ENCODE peak calls at places on chromosome 6, in five cellular contexts. One of them, this sample, is unnamed.

GRCh38 chr6:100833972-100834574 is 47.1 kb downstream of the ASCC3 start:
- DNase-seq in H1: no peak
- DNase-seq in neuronal stem cell: no peak
- DNase-seq in mesenchymal stem cell: peak; percentile 16
- DNase-seq in H9: no peak
- DNase-seq in this sample: no peak

GRCh38 chr6:22313796-22314195 is 17.0 kb upstream of the PRL start:
- DNase-seq in H1: no peak
- DNase-seq in neuronal stem cell: no peak
- DNase-seq in H9: no peak
- DNase-seq in mesenchymal stem cell: no peak
- DNase-seq in this sample: no peak

GRCh38 chr6:93419304-93420162 is at the start of gene EPHA7:
- DNase-seq in neuronal stem cell: peak; percentile 97
- DNase-seq in mesenchymal stem cell: peak; percentile 96
- DNase-seq in H9: peak; percentile 99
- DNase-seq in H1: peak; percentile 98
- DNase-seq in this sample: peak; percentile 30

GRCh38 chr6:44270526-44271405 is 516 bp downstream of the TMEM151B start:
- DNase-seq in neuronal stem cell: peak; percentile 68
- DNase-seq in mesenchymal stem cell: no peak
- DNase-seq in H9: peak; percentile 73
- DNase-seq in H1: peak; percentile 90
- DNase-seq in this sample: no peak

GRCh38 chr6:35925961-35926360 is 5.1 kb upstream of the SRPK1 start:
- DNase-seq in neuronal stem cell: no peak
- DNase-seq in mesenchymal stem cell: no peak
- DNase-seq in H1: no peak
- DNase-seq in H9: no peak
- DNase-seq in this sample: no peak

GRCh38 chr6:132780770-132781371 is 17.6 kb downstream of the SLC18B1 start:
- DNase-seq in H1: no peak
- DNase-seq in H9: no peak
- DNase-seq in mesenchymal stem cell: peak; percentile 41
- DNase-seq in neuronal stem cell: no peak
- DNase-seq in this sample: no peak

GRCh38 chr6:17394192-17394611 is 807 bp downstream of the CAP2 start:
- DNase-seq in H1: peak; percentile 64
- DNase-seq in H9: peak; percentile 80
- DNase-seq in mesenchymal stem cell: peak; percentile 81
- DNase-seq in neuronal stem cell: no peak
- DNase-seq in this sample: peak; percentile 54

GRCh38 chr6:137863126-137863996 is 3.7 kb upstream of the TNFAIP3 start:
- DNase-seq in H9: no peak
- DNase-seq in neuronal stem cell: no peak
- DNase-seq in H1: no peak
- DNase-seq in mesenchymal stem cell: peak; percentile 39
- DNase-seq in this sample: no peak

GRCh38 chr6:74879234-74879633 is 326.6 kb downstream of the COL12A1 start:
- DNase-seq in mesenchymal stem cell: peak; percentile 94
- DNase-seq in neuronal stem cell: no peak
- DNase-seq in H1: no peak
- DNase-seq in H9: no peak
- DNase-seq in this sample: no peak

GRCh38 chr6:129857838-129858237 is 3.3 kb downstream of the TMEM244 start:
- DNase-seq in mesenchymal stem cell: no peak
- DNase-seq in H1: no peak
- DNase-seq in H9: no peak
- DNase-seq in neuronal stem cell: no peak
- DNase-seq in this sample: no peak

GRCh38 chr6:28985396-28986164 is 19.5 kb downstream of the ZNF311 start:
- DNase-seq in H1: peak; percentile 78
- DNase-seq in H9: peak; percentile 96
- DNase-seq in neuronal stem cell: peak; percentile 91
- DNase-seq in mesenchymal stem cell: peak; percentile 97
- DNase-seq in this sample: peak; percentile 96

GRCh38 chr6:72857791-72858190 is 235.9 kb downstream of the KCNQ5 start:
- DNase-seq in H1: no peak
- DNase-seq in neuronal stem cell: no peak
- DNase-seq in mesenchymal stem cell: peak; percentile 17
- DNase-seq in H9: no peak
- DNase-seq in this sample: peak; percentile 25

GRCh38 chr6:116111552-116112528 is 11.2 kb downstream of the NT5DC1 start:
- DNase-seq in neuronal stem cell: no peak
- DNase-seq in H1: peak; percentile 62
- DNase-seq in mesenchymal stem cell: peak; percentile 52
- DNase-seq in H9: peak; percentile 63
- DNase-seq in this sample: no peak

GRCh38 chr6:20477485-20477884 is 56.8 kb upstream of the CDKAL1 start:
- DNase-seq in mesenchymal stem cell: no peak
- DNase-seq in neuronal stem cell: no peak
- DNase-seq in H1: no peak
- DNase-seq in H9: no peak
- DNase-seq in this sample: no peak

GRCh38 chr6:75402296-75402695 is 91.3 kb downstream of the FILIP1 start:
- DNase-seq in H9: no peak
- DNase-seq in mesenchymal stem cell: peak; percentile 61
- DNase-seq in neuronal stem cell: no peak
- DNase-seq in H1: no peak
- DNase-seq in this sample: peak; percentile 23

GRCh38 chr6:148295261-148295887 is 47.3 kb upstream of the SASH1 start:
- DNase-seq in H9: no peak
- DNase-seq in neuronal stem cell: no peak
- DNase-seq in mesenchymal stem cell: no peak
- DNase-seq in H1: no peak
- DNase-seq in this sample: no peak

GRCh38 chr6:105161411-105161810 is 18.4 kb downstream of the POPDC3 start:
- DNase-seq in H1: no peak
- DNase-seq in mesenchymal stem cell: no peak
- DNase-seq in H9: no peak
- DNase-seq in neuronal stem cell: no peak
- DNase-seq in this sample: peak; percentile 3

GRCh38 chr6:68343901-68344300 is 291.2 kb upstream of the ADGRB3 start:
- DNase-seq in H9: peak; percentile 63
- DNase-seq in H1: peak; percentile 58
- DNase-seq in mesenchymal stem cell: peak; percentile 45
- DNase-seq in neuronal stem cell: peak; percentile 41
- DNase-seq in this sample: peak; percentile 35

GRCh38 chr6:26383624-26384417 is 913 bp downstream of the BTN2A2 start:
- DNase-seq in mesenchymal stem cell: peak; percentile 76
- DNase-seq in H1: peak; percentile 57
- DNase-seq in H9: peak; percentile 51
- DNase-seq in neuronal stem cell: no peak
- DNase-seq in this sample: no peak

GRCh38 chr6:37516920-37517405 is 17.3 kb upstream of the CCDC167 start:
- DNase-seq in H9: no peak
- DNase-seq in mesenchymal stem cell: no peak
- DNase-seq in H1: no peak
- DNase-seq in neuronal stem cell: no peak
- DNase-seq in this sample: no peak

GRCh38 chr6:137487181-137487910 is 6.8 kb downstream of the OLIG3 start:
- DNase-seq in neuronal stem cell: peak; percentile 23
- DNase-seq in H9: no peak
- DNase-seq in H1: no peak
- DNase-seq in mesenchymal stem cell: no peak
- DNase-seq in this sample: no peak

GRCh38 chr6:17574871-17575560 is 25.1 kb upstream of the FAM8A1 start:
- DNase-seq in neuronal stem cell: no peak
- DNase-seq in H9: no peak
- DNase-seq in H1: no peak
- DNase-seq in mesenchymal stem cell: peak; percentile 45
- DNase-seq in this sample: peak; percentile 35

GRCh38 chr6:132604635-132605150 is 15.2 kb upstream of the TAAR5 start:
- DNase-seq in mesenchymal stem cell: no peak
- DNase-seq in neuronal stem cell: no peak
- DNase-seq in H1: no peak
- DNase-seq in H9: no peak
- DNase-seq in this sample: no peak

GRCh38 chr6:57259064-57259463 is 37.0 kb upstream of the RAB23 start:
- DNase-seq in neuronal stem cell: no peak
- DNase-seq in H1: no peak
- DNase-seq in H9: no peak
- DNase-seq in mesenchymal stem cell: no peak
- DNase-seq in this sample: no peak

GRCh38 chr6:170278743-170279094 is 12.2 kb downstream of the DLL1 start:
- DNase-seq in neuronal stem cell: no peak
- DNase-seq in mesenchymal stem cell: no peak
- DNase-seq in H1: no peak
- DNase-seq in H9: no peak
- DNase-seq in this sample: no peak

GRCh38 chr6:13733178-13733851 is 21.7 kb upstream of the RANBP9 start:
- DNase-seq in neuronal stem cell: no peak
- DNase-seq in H1: no peak
- DNase-seq in mesenchymal stem cell: peak; percentile 44
- DNase-seq in H9: no peak
- DNase-seq in this sample: peak; percentile 30

GRCh38 chr6:143939364-143939763 is 68.7 kb downstream of the PLAGL1 start:
- DNase-seq in mesenchymal stem cell: no peak
- DNase-seq in neuronal stem cell: no peak
- DNase-seq in H1: no peak
- DNase-seq in H9: no peak
- DNase-seq in this sample: no peak
- H2BK12ac ChIP-seq in mesenchymal stem cell: no peak overlapping the region
- H2BK12ac ChIP-seq in neuronal stem cell: no peak overlapping the region
- H2BK12ac ChIP-seq in H1: no peak overlapping the region
- H2BK12ac ChIP-seq in H9: no peak overlapping the region
- H2BK12ac ChIP-seq in this sample: no peak overlapping the region

DNA sequence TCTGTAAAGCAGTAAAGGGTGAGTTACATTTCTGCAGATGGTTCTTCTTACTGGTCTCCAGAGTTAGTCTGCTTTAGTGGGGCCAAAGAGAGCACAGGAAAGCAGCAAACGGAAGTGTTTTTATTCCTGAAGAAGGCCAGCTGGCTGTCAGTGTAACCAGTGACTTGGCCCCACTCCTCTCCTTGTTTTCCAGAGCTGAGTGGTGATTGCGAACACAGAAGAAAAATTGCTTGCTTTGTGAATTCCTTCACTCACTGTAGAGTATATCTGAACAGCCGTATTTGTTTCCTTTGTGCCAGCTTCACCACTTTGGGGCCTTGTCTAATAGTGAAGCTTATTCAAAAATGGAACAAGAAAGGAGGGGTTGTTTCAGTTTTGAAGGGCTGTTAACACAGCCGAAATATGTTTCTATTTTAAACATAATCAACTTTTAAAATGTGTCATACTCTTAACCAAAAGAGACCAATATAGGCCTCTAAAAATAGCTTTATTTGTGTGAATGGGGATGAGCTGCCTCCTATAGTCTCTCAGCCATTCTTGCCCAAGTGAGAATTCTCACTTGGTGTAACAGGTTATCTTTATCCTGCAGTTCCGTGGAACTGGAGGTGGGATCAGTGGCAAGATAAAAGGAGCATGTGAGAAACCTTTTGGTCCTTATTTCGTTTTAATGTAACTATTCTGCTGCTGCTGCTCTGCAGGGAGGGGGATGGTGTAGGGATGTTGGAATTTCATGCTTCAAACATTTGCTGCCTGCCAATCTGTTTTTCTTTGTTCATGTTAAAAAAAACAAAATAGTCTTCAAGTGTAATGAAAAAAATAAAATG is 37.8 kb downstream of the ZC2HC1B start:
- DNase-seq in H1: no peak
- DNase-seq in neuronal stem cell: no peak
- DNase-seq in H9: no peak
- DNase-seq in mesenchymal stem cell: peak; percentile 76
- DNase-seq in this sample: no peak
- H3K23ac ChIP-seq in H1: no peak overlapping the region
- H3K23ac ChIP-seq in neuronal stem cell: no peak overlapping the region
- H3K23ac ChIP-seq in H9: no peak overlapping the region
- H3K23ac ChIP-seq in mesenchymal stem cell: no peak overlapping the region
- H3K23ac ChIP-seq in this sample: no peak overlapping the region

DNA sequence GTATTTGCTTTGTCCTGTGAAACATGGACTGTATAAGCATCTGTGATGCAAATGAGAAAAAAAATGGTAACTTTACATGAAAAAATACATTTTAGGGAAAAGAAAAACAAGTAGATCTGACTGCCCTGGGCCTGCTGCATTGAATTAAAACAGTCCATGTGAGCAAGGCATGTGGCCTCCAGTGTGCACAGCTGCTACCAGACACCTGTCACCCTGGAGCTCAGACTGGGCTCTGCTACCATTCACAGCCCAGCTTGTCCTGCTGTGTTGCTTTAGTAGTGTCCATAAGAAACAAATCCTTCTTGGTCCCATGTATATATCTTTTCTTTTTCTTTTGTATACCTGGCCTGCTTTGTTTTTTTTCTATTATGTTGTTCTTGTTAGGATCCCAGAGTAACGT is 315.9 kb downstream of the NKAIN2 start:
- DNase-seq in neuronal stem cell: no peak
- DNase-seq in H9: no peak
- DNase-seq in H1: no peak
- DNase-seq in mesenchymal stem cell: no peak
- DNase-seq in this sample: no peak
- H2BK12ac ChIP-seq in neuronal stem cell: no peak overlapping the region
- H2BK12ac ChIP-seq in H9: no peak overlapping the region
- H2BK12ac ChIP-seq in H1: no peak overlapping the region
- H2BK12ac ChIP-seq in mesenchymal stem cell: no peak overlapping the region
- H2BK12ac ChIP-seq in this sample: no peak overlapping the region

GRCh38 chr6:53544050-53544499 is 826 bp downstream of the GCLC start:
- DNase-seq in H9: no peak
- DNase-seq in neuronal stem cell: peak; percentile 27
- DNase-seq in mesenchymal stem cell: peak; percentile 45
- DNase-seq in H1: no peak
- DNase-seq in this sample: peak; percentile 60

GRCh38 chr6:53543341-53544010 is 1.4 kb downstream of the GCLC start:
- DNase-seq in H1: no peak
- DNase-seq in neuronal stem cell: no peak
- DNase-seq in H9: no peak
- DNase-seq in mesenchymal stem cell: peak; percentile 53
- DNase-seq in this sample: no peak

GRCh38 chr6:53547166-53547814 is 2.4 kb upstream of the GCLC start:
- DNase-seq in neuronal stem cell: no peak
- DNase-seq in H1: no peak
- DNase-seq in H9: no peak
- DNase-seq in mesenchymal stem cell: no peak
- DNase-seq in this sample: no peak

GRCh38 chr6:53546256-53546655 is 1.4 kb upstream of the GCLC start:
- DNase-seq in H9: no peak
- DNase-seq in neuronal stem cell: no peak
- DNase-seq in H1: no peak
- DNase-seq in mesenchymal stem cell: no peak
- DNase-seq in this sample: no peak

GRCh38 chr6:53544500-53545308 is at the start of gene GCLC:
- DNase-seq in H1: peak; percentile 93
- DNase-seq in neuronal stem cell: peak; percentile 96
- DNase-seq in H9: peak; percentile 95
- DNase-seq in mesenchymal stem cell: peak; percentile 97
- DNase-seq in this sample: peak; percentile 98
- H3K23ac ChIP-seq in H1: no peak within 1 kb of the TSS
- H3K23ac ChIP-seq in neuronal stem cell: peak within 1 kb of the TSS; percentile 92
- H3K23ac ChIP-seq in H9: no peak within 1 kb of the TSS
- H3K23ac ChIP-seq in mesenchymal stem cell: peak within 1 kb of the TSS; percentile 86
- H3K23ac ChIP-seq in this sample: no peak within 1 kb of the TSS

This sample was measured in trophoblast cell.